ENCODE peak calls at places on chromosomes 4 and X, in ten cellular contexts. M, R, F, Y, P, I, X, G, A and W are unnamed samples.

GRCh38 chr4:45693746-45694145 is 430.1 kb downstream of the GABRG1 start:
- DNase-seq in I (no peak), M (no peak), X (no peak), G (no peak), P (no peak), F (no peak), R (no peak), A (no peak), Y (no peak), W (no peak)

GRCh38 chrX:133384454-133384853 is 30.8 kb downstream of the GPC4 start:
- DNase-seq in X (no peak), P (peak), A (no peak), F (no peak), I (no peak), R (no peak), G (no peak), M (no peak), Y (no peak), W (no peak)

GRCh38 chr4:123350191-123350544 is 46.4 kb upstream of the SPRY1 start:
- DNase-seq in F (peak), X (no peak), M (no peak), P (no peak), Y (no peak), R (no peak), I (peak), G (peak), A (no peak), W (no peak)

GRCh38 chrX:54447461-54447860 is 7.3 kb downstream of the TSR2 start:
- DNase-seq in Y (no peak), M (no peak), P (no peak), R (no peak), X (no peak), G (peak), F (no peak), I (no peak), A (no peak), W (no peak)

GRCh38 chr4:635851-636627 is 10.7 kb downstream of the PDE6B start:
- DNase-seq in A (no peak), X (no peak), M (no peak), G (no peak), R (no peak), Y (no peak), I (no peak), P (no peak), F (no peak), W (peak)

GRCh38 chr4:109989044-109989443 is 76.4 kb downstream of the EGF start:
- DNase-seq in R (no peak), X (no peak), M (no peak), Y (no peak), A (no peak), G (no peak), P (no peak), I (no peak), F (peak), W (no peak)

GRCh38 chr4:149765630-149766029 is 50.0 kb downstream of the IQCM start:
- DNase-seq in R (peak), X (no peak), Y (no peak), F (peak), M (no peak), I (no peak), G (no peak), A (no peak), P (no peak), W (no peak)

GRCh38 chr4:128521634-128522253 is 234.1 kb upstream of the PGRMC2 start:
- DNase-seq in P (no peak), A (no peak), I (peak), X (no peak), M (no peak), G (no peak), R (no peak), Y (no peak), F (no peak), W (no peak)

GRCh38 chr4:7929530-7929951 is 10.1 kb downstream of the AFAP1 start:
- DNase-seq in X (no peak), G (no peak), R (no peak), F (peak), P (no peak), Y (no peak), A (no peak), I (no peak), M (no peak), W (peak)